ENCODE peak calls at places on chromosomes 4 and X, in six cellular contexts. P is heart left ventricle, D is DND-41, U is testis, O is A549, B is ovary. F is an unnamed sample.

GRCh38 chr4:55184600-55185523 is 59.5 kb upstream of the KDR start:
- DNase-seq in P (peak; percentile 41), D (peak; percentile 19), U (peak; percentile 52), O (no peak), B (peak; percentile 50), F (peak; percentile 37)

GRCh38 chr4:101885574-101885973 is 95.0 kb downstream of the BANK1 start:
- DNase-seq in P (no peak), D (no peak), U (no peak), O (no peak), B (no peak), F (no peak)

GRCh38 chr4:147515220-147515936 is 34.5 kb downstream of the EDNRA start:
- DNase-seq in P (no peak), D (no peak), U (no peak), O (no peak), B (no peak), F (no peak)

GRCh38 chrX:155048997-155049619 is 21.8 kb downstream of the CMC4 start:
- DNase-seq in P (peak; percentile 37), D (peak; percentile 55), U (peak; percentile 70), O (peak; percentile 27), B (peak; percentile 32), F (peak; percentile 74)

GRCh38 chr4:89727236-89727635 is 109.7 kb downstream of the SNCA start:
- DNase-seq in P (no peak), D (no peak), U (no peak), O (no peak), B (no peak), F (no peak)

GRCh38 chr4:170336238-170336775 is 246.6 kb upstream of the AADAT start:
- DNase-seq in P (no peak), D (no peak), U (no peak), O (no peak), B (no peak), F (no peak)

GRCh38 chr4:137700072-137700471 is 167.8 kb upstream of the PCDH18 start:
- DNase-seq in P (no peak), D (no peak), U (no peak), O (no peak), B (no peak), F (no peak)

GRCh38 chr4:174999407-174999806 is 81.2 kb downstream of the ADAM29 start:
- DNase-seq in P (no peak), D (no peak), U (no peak), O (no peak), B (no peak), F (no peak)

GRCh38 chrX:130111220-130111934 is 1.1 kb upstream of the ELF4 start:
- DNase-seq in P (no peak), D (no peak), U (no peak), O (no peak), B (no peak), F (no peak)

GRCh38 chrX:115563633-115564182 is 2.7 kb downstream of the PLS3 start:
- DNase-seq in P (no peak), D (no peak), U (no peak), O (no peak), B (no peak), F (no peak)

GRCh38 chrX:115560211-115560977 is 580 bp upstream of the PLS3 start:
- DNase-seq in P (no peak), D (no peak), U (no peak), O (peak; percentile 60), B (no peak), F (no peak)

GRCh38 chrX:115560978-115561604 is at the start of gene PLS3:
- DNase-seq in P (peak; percentile 92), D (no peak), U (peak; percentile 87), O (peak; percentile 89), B (peak; percentile 85), F (peak; percentile 80)

GRCh38 chrX:115562492-115562872 is 1.5 kb downstream of the PLS3 start:
- DNase-seq in P (no peak), D (no peak), U (no peak), O (peak; percentile 19), B (peak; percentile 13), F (no peak)

DNA sequence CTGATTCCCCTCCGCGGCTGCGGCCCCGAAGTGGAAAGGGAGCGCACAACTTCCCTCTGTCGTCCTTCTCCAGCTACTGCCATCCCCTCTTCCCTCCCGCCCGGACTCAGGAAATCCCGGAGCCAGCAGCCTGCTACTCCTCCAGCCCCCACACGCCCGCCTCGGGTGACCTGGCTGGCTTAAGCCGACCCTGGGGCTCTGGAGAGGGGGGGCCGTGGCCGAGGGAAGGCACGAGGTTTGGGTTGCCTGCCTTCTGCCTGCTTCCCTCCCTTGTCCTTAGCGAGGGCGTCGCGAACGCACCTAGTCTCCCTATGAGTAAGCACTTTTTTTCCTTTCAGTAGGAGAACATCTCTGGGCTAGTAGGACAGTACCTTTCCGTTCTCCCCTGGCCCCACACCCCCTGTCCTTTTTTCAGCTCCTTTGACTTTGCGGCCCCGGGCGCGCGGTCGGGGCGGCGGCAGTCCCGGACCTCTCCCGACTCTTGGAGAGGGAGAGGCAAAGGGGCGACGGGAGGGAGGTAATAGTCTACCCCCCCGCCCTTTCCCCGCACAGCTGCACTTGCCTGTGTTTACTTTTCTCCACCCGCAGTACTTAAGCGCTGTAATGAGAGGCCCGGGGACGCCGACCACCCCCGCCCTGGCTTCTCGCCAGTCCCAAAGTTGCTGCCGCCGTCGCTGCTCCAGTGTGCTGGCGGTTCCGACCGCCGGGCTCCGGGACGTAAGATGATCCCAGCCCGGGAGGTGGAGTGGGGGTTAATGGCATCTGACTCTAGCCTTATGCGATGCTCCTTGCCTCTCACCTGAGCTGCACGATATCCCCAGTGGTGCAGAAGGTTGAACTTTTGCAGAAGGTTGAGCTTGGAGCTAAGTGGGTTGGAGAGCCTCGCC is 874 bp downstream of the PLS3 start:
- DNase-seq in P (peak; percentile 69), D (no peak), U (peak; percentile 45), O (peak; percentile 33), B (peak; percentile 71), F (peak; percentile 47)
- TF ChIP-seq CTCF in P (no peak), D (no peak), U (no peak), O (no peak), B (no peak), F (no peak)

GRCh38 chrX:67619253-67619652 is 75.4 kb downstream of the AR start:
- DNase-seq in P (no peak), D (no peak), U (no peak), O (no peak), B (no peak), F (no peak)
- H3K4me1 ChIP-seq in P (no peaks in the 10 kb centered on the region), D (no peaks in the 10 kb centered on the region), U (no peaks in the 10 kb centered on the region), O (peaks cover 14% of the 10 kb centered on the region), B (no peaks in the 10 kb centered on the region), F (no peaks in the 10 kb centered on the region)

GRCh38 chrX:65407157-65407626 is 127.4 kb downstream of the LAS1L start:
- DNase-seq in P (no peak), D (no peak), U (no peak), O (no peak), B (no peak), F (no peak)

GRCh38 chrX:65406532-65406931 is 128.1 kb downstream of the LAS1L start:
- DNase-seq in P (no peak), D (no peak), U (peak; percentile 14), O (no peak), B (no peak), F (no peak)
- H3K4me3 ChIP-seq in P (peak overlapping the region; percentile 33), D (no peak overlapping the region), U (no peak overlapping the region), O (no peak overlapping the region), B (no peak overlapping the region), F (no peak overlapping the region)

GRCh38 chrX:143017272-143017671 is 8.5 kb upstream of the SPANXN4 start:
- DNase-seq in P (no peak), D (no peak), U (no peak), O (no peak), B (no peak), F (no peak)
- TF ChIP-seq CTCF in P (no peak), D (no peak), U (no peak), O (no peak), B (no peak), F (no peak)

DNA sequence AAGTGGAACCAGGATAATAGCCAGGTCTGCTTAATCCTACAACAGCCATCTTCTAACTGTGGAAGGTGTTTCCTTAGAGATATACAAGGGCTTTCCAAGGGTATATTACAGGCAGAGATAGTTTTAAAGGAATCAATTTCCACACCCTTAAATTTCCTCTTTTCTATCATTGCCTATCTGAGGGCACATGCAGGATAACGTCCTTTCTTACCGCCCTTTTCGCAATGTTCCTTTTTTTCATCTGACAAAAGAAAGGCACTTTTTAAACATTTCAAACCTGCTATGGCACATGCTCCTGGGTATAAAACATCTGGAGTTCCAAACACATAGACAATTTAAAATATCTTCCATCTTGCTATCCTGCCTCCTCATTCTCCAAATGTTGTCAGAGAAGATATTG is 115.7 kb downstream of the CORIN start:
- DNase-seq in P (no peak), D (no peak), U (no peak), O (no peak), B (no peak), F (no peak)
- H3K4me1 ChIP-seq in P (no peaks in the 10 kb centered on the region), D (no peaks in the 10 kb centered on the region), U (no peaks in the 10 kb centered on the region), O (no peaks in the 10 kb centered on the region), B (no peaks in the 10 kb centered on the region), F (no peaks in the 10 kb centered on the region)

GRCh38 chr4:88276952-88277710 is 7.2 kb downstream of the PPM1K start:
- DNase-seq in P (no peak), D (no peak), U (peak; percentile 53), O (no peak), B (no peak), F (no peak)
- H3K4me3 ChIP-seq in P (peak overlapping the region; percentile 86), D (no peak overlapping the region), U (no peak overlapping the region), O (no peak overlapping the region), B (no peak overlapping the region), F (no peak overlapping the region)

GRCh38 chrX:21711126-21711847 is 46.6 kb downstream of the SMPX start:
- DNase-seq in P (peak; percentile 63), D (no peak), U (no peak), O (no peak), B (no peak), F (no peak)

GRCh38 chrX:21705215-21705614 is 47.1 kb upstream of the KLHL34 start:
- DNase-seq in P (no peak), D (no peak), U (no peak), O (no peak), B (no peak), F (no peak)

GRCh38 chrX:21702725-21703228 is 44.6 kb upstream of the KLHL34 start:
- DNase-seq in P (no peak), D (no peak), U (no peak), O (no peak), B (no peak), F (no peak)

GRCh38 chrX:21711848-21712197 is 46.1 kb downstream of the SMPX start:
- DNase-seq in P (no peak), D (no peak), U (no peak), O (no peak), B (no peak), F (no peak)

DNA sequence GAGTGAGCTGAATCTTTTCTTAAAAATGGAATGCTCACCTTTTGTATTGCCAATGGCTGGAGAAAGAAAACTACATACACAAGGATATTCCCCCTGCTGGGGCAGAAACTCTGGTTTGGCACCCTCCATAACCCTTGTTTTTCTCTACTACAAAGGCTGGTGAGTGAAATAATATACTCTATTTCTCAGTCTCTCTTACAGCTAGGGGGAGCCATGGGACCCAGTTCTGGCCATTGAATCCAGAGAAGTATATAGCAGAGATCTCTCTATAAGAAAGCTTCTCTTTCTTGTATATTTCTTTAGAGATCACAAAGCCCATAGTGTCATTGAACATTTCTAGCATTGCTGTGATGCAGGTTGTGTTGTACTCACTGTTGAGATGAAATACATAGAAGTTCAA is 49.8 kb downstream of the SMPX start:
- DNase-seq in P (no peak), D (no peak), U (no peak), O (no peak), B (no peak), F (peak; percentile 5)
- TF ChIP-seq CTCF in P (peak; percentile 12), D (no peak), U (no peak), O (no peak), B (no peak), F (no peak)

GRCh38 chrX:15500497-15500966 is at the start of gene BMX:
- DNase-seq in P (no peak), D (no peak), U (peak; percentile 19), O (no peak), B (no peak), F (no peak)
- H3K4me1 ChIP-seq in P (no peaks in the 10 kb centered on the region), D (no peaks in the 10 kb centered on the region), U (no peaks in the 10 kb centered on the region), O (no peaks in the 10 kb centered on the region), B (no peaks in the 10 kb centered on the region), F (no peaks in the 10 kb centered on the region)